ENCODE peak calls at places on chromosome 2, in four cellular contexts. One of them, this sample, is unnamed.

GRCh38 chr2:196441527-196441926 is 198.0 kb upstream of the CCDC150 start:
- DNase-seq in K562: no peak
- DNase-seq in GM12878: no peak
- DNase-seq in H1: no peak
- DNase-seq in this sample: no peak

GRCh38 chr2:84942166-84942565 is 28.8 kb upstream of the KCMF1 start:
- DNase-seq in H1: no peak
- DNase-seq in K562: no peak
- DNase-seq in GM12878: no peak
- DNase-seq in this sample: no peak

GRCh38 chr2:182767578-182767977 is 51.5 kb downstream of the DNAJC10 start:
- DNase-seq in H1: no peak
- DNase-seq in K562: peak; percentile 47
- DNase-seq in GM12878: no peak
- DNase-seq in this sample: no peak

GRCh38 chr2:200039847-200040246 is 84.5 kb downstream of the MAIP1 start:
- DNase-seq in K562: no peak
- DNase-seq in GM12878: no peak
- DNase-seq in H1: no peak
- DNase-seq in this sample: no peak

GRCh38 chr2:207434903-207435302 is 94.9 kb upstream of the CREB1 start:
- DNase-seq in K562: no peak
- DNase-seq in H1: no peak
- DNase-seq in GM12878: no peak
- DNase-seq in this sample: no peak

GRCh38 chr2:157246212-157247067 is 11.1 kb upstream of the GALNT5 start:
- DNase-seq in K562: no peak
- DNase-seq in GM12878: peak; percentile 31
- DNase-seq in H1: peak; percentile 46
- DNase-seq in this sample: no peak

GRCh38 chr2:181812106-181812745 is 79.3 kb upstream of the ITPRID2 start:
- DNase-seq in H1: no peak
- DNase-seq in K562: no peak
- DNase-seq in GM12878: no peak
- DNase-seq in this sample: no peak

GRCh38 chr2:173997269-173997668 is 32.1 kb upstream of the SP3 start:
- DNase-seq in H1: no peak
- DNase-seq in GM12878: peak; percentile 63
- DNase-seq in K562: no peak
- DNase-seq in this sample: peak; percentile 99

GRCh38 chr2:38997784-38998183 is 108.1 kb downstream of the ARHGEF33 start:
- DNase-seq in K562: no peak
- DNase-seq in GM12878: no peak
- DNase-seq in H1: no peak
- DNase-seq in this sample: no peak

GRCh38 chr2:20487392-20488135 is 40.7 kb downstream of the RHOB start:
- DNase-seq in GM12878: no peak
- DNase-seq in K562: no peak
- DNase-seq in H1: no peak
- DNase-seq in this sample: no peak

DNA sequence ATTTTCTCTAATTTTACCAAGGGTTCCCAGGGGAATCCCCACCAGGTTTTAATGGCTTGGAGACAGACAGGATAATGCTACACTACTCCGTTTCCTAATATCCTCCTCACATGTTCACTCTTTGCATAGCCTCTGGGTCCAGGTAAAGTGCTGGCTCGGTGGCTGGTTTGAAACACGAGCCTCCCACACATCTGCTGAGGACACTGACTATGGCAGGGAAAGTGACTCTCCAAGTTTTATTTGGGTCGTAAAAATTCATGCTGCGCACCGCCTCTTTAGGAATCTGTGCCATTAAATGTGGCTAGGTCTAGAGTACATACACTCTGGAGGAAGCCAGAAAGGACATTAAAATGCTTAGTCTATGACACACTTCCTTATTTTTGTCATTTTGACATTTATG is 443.6 kb upstream of the MEIS1 start:
- DNase-seq in K562: no peak
- DNase-seq in GM12878: no peak
- DNase-seq in H1: no peak
- DNase-seq in this sample: no peak
- TF ChIP-seq GABPA in K562: no peak
- TF ChIP-seq GABPA in GM12878: no peak
- TF ChIP-seq GABPA in H1: no peak
- TF ChIP-seq GABPA in this sample: no peak

GRCh38 chr2:6832995-6833604 is 32.6 kb downstream of the CMPK2 start:
- DNase-seq in GM12878: no peak
- DNase-seq in K562: no peak
- DNase-seq in H1: no peak
- DNase-seq in this sample: no peak

GRCh38 chr2:6831229-6831628 is 34.5 kb downstream of the CMPK2 start:
- DNase-seq in H1: no peak
- DNase-seq in GM12878: no peak
- DNase-seq in K562: no peak
- DNase-seq in this sample: no peak

GRCh38 chr2:6832556-6832955 is 33.2 kb downstream of the CMPK2 start:
- DNase-seq in H1: no peak
- DNase-seq in GM12878: no peak
- DNase-seq in K562: no peak
- DNase-seq in this sample: no peak

DNA sequence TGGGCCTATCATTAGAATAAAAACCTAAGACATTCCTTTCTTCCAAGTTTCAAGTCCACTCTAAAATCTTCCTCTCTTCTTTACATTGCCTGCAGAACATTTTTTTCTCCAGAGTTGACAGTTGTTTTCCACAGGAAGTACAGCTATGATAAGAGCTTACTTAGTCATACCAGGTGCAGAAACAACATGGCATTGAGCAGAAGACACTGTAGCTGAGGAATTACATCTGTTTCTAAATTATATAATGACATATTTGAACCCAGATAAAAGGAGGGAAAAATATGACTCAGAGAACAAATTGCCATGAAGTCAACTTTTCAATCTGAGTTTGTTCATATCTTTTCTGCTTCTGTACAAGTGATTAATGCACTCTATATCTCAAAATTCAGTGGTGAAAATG is 30.2 kb downstream of the CMPK2 start:
- DNase-seq in K562: peak; percentile 44
- DNase-seq in GM12878: no peak
- DNase-seq in H1: no peak
- DNase-seq in this sample: no peak
- TF ChIP-seq GABPA in K562: peak; percentile 51
- TF ChIP-seq GABPA in GM12878: no peak
- TF ChIP-seq GABPA in H1: no peak
- TF ChIP-seq GABPA in this sample: no peak

GRCh38 chr2:142175917-142176316 is 45.1 kb upstream of the LRP1B start:
- DNase-seq in H1: no peak
- DNase-seq in K562: no peak
- DNase-seq in GM12878: no peak
- DNase-seq in this sample: no peak

GRCh38 chr2:142179686-142180085 is 48.9 kb upstream of the LRP1B start:
- DNase-seq in GM12878: no peak
- DNase-seq in K562: no peak
- DNase-seq in H1: no peak
- DNase-seq in this sample: no peak

GRCh38 chr2:142178604-142179003 is 47.8 kb upstream of the LRP1B start:
- DNase-seq in H1: no peak
- DNase-seq in GM12878: no peak
- DNase-seq in K562: no peak
- DNase-seq in this sample: no peak

GRCh38 chr2:142176941-142177340 is 46.1 kb upstream of the LRP1B start:
- DNase-seq in K562: no peak
- DNase-seq in H1: no peak
- DNase-seq in GM12878: no peak
- DNase-seq in this sample: no peak

DNA sequence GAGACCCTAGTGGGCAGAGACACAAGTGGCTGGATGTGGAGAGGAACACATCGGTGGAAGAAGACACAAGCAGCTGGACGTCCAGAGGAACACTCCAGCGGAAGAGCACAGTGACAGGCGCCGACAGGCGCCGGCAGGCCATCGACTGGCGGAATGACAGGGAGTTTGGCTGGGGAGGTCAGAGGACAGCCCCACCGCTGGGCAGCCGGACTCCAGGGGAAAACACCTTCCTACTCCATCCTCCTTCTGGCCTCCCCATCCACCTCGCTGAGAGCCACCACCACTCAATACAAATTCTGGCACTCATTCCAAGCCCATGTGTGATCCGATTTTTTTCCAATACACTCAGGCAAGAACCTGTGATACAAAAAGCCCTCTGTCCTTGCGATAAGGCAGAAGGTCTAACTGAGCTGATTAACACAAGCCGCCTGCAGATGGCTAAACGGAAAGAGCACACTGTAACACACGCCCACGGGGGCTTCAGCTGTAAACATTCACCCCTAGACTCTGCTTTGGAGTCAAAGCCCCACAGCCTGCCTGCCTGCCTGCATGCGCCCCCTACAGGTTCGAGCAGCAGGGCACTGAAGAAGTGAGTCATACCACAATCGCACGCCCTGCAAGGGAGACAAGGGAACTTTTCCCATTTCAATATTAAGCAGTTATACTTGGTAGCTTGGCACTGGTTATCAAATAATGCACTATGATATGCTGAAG is 50.2 kb upstream of the LRP1B start:
- DNase-seq in H1: peak; percentile 56
- DNase-seq in GM12878: no peak
- DNase-seq in K562: peak; percentile 10
- DNase-seq in this sample: no peak
- TF ChIP-seq GABPA in H1: no peak
- TF ChIP-seq GABPA in GM12878: no peak
- TF ChIP-seq GABPA in K562: no peak
- TF ChIP-seq GABPA in this sample: no peak

GRCh38 chr2:179917272-179917671 is 55.9 kb upstream of the ZNF385B start:
- DNase-seq in H1: no peak
- DNase-seq in GM12878: no peak
- DNase-seq in K562: no peak
- DNase-seq in this sample: no peak
- TF ChIP-seq GABPA in H1: no peak
- TF ChIP-seq GABPA in GM12878: no peak
- TF ChIP-seq GABPA in K562: no peak
- TF ChIP-seq GABPA in this sample: no peak

GRCh38 chr2:141068053-141068682 is 1062.6 kb downstream of the LRP1B start:
- DNase-seq in K562: peak; percentile 12
- DNase-seq in H1: no peak
- DNase-seq in GM12878: no peak
- DNase-seq in this sample: no peak
- TF ChIP-seq GABPA in K562: no peak
- TF ChIP-seq GABPA in H1: no peak
- TF ChIP-seq GABPA in GM12878: no peak
- TF ChIP-seq GABPA in this sample: no peak

GRCh38 chr2:240421396-240421795 is 14.1 kb upstream of the GPC1 start:
- DNase-seq in K562: no peak
- DNase-seq in GM12878: no peak
- DNase-seq in H1: no peak
- DNase-seq in this sample: no peak
- TF ChIP-seq GABPA in K562: no peak
- TF ChIP-seq GABPA in GM12878: no peak
- TF ChIP-seq GABPA in H1: no peak
- TF ChIP-seq GABPA in this sample: no peak

This sample was measured in HL-60.